ENCODE peak calls at places on chromosomes 2 and 18, in eight cellular contexts. C is activated CD8-positive, alpha-beta T cell treated with anti-CD3 and anti-CD28 coated beads for 36 hours; W is astrocyte of the spinal cord; G is prostate gland; Z is RWPE2; M is AG04449; R is pancreas; P is right lobe of liver. S is an unnamed sample.

GRCh38 chr2:12074126-12074883 is 327.9 kb downstream of the LPIN1 start:
- DNase-seq in C (peak; percentile 9), W (no peak), G (no peak), Z (no peak), M (no peak), R (no peak), P (no peak), S (no peak)

GRCh38 chr2:53018830-53019425 is 748.7 kb upstream of the CHAC2 start:
- DNase-seq in C (no peak), W (peak; percentile 20), G (no peak), Z (no peak), M (no peak), R (no peak), P (no peak), S (no peak)

GRCh38 chr2:231258696-231259095 is 60.3 kb downstream of the ARMC9 start:
- DNase-seq in C (no peak), W (no peak), G (no peak), Z (no peak), M (no peak), R (no peak), P (no peak), S (no peak)

GRCh38 chr2:178827739-178828487 is 20.7 kb upstream of the TTN start:
- DNase-seq in C (no peak), W (peak; percentile 7), G (no peak), Z (no peak), M (no peak), R (no peak), P (no peak), S (no peak)

GRCh38 chr2:12719400-12720104 is 2.8 kb downstream of the TRIB2 start:
- DNase-seq in C (no peak), W (peak; percentile 57), G (no peak), Z (no peak), M (no peak), R (no peak), P (no peak), S (no peak)

GRCh38 chr18:27763936-27764335 is 413.0 kb downstream of the CDH2 start:
- DNase-seq in C (no peak), W (no peak), G (no peak), Z (no peak), M (no peak), R (no peak), P (no peak), S (no peak)

GRCh38 chr2:237184192-237184922 is 98.7 kb downstream of the COPS8 start:
- DNase-seq in C (no peak), W (peak; percentile 71), G (no peak), Z (no peak), M (no peak), R (no peak), P (no peak), S (no peak)

GRCh38 chr2:190656301-190656700 is 7.4 kb downstream of the NAB1 start:
- DNase-seq in C (no peak), W (no peak), G (no peak), Z (no peak), M (no peak), R (no peak), P (no peak), S (no peak)

GRCh38 chr2:201696151-201696659 is 2.2 kb downstream of the MPP4 start:
- DNase-seq in C (no peak), W (peak; percentile 95), G (no peak), Z (no peak), M (peak; percentile 82), R (no peak), P (no peak), S (no peak)

GRCh38 chr2:95760839-95761525 is 169.2 kb downstream of the TRIM43 start:
- DNase-seq in C (no peak), W (peak; percentile 70), G (no peak), Z (no peak), M (peak; percentile 37), R (no peak), P (no peak), S (no peak)

GRCh38 chr2:233823731-233824121 is 30.6 kb downstream of the HJURP start:
- DNase-seq in C (no peak), W (no peak), G (no peak), Z (peak; percentile 29), M (no peak), R (no peak), P (no peak), S (peak; percentile 63)

GRCh38 chr18:60070631-60071030 is 170.8 kb downstream of the PMAIP1 start:
- DNase-seq in C (no peak), W (peak; percentile 71), G (no peak), Z (no peak), M (no peak), R (no peak), P (no peak), S (no peak)

GRCh38 chr2:48754874-48755273 is 650 bp downstream of the LHCGR start:
- DNase-seq in C (no peak), W (no peak), G (no peak), Z (no peak), M (no peak), R (no peak), P (no peak), S (no peak)

GRCh38 chr2:63765117-63765516 is 76.6 kb upstream of the UGP2 start:
- DNase-seq in C (no peak), W (no peak), G (peak; percentile 11), Z (no peak), M (no peak), R (no peak), P (no peak), S (no peak)

GRCh38 chr18:44062345-44062744 is 618.3 kb upstream of the SETBP1 start:
- DNase-seq in C (no peak), W (no peak), G (no peak), Z (no peak), M (no peak), R (no peak), P (no peak), S (no peak)

DNA sequence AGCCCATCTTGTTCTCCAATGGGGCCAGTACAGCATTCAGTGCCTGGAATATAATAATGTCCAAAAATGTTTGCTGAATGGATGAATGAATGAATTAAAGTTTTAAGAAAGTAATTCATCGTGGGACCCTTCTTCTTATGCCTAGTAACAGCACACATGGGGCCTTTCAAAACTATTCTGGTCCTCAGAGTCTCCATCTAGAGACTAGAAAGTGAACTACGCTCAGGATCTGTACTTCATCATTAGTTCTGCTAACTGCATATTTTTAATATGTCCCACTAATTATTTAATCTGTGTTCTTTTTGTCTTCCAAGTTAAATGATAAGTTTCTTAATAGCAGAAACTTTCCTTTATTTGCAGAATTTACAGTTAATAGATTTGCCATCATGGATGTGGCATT is 172.5 kb downstream of the SMAD2 start:
- DNase-seq in C (no peak), W (no peak), G (no peak), Z (no peak), M (no peak), R (no peak), P (no peak), S (no peak)
- TF ChIP-seq CTCF in C (peak; percentile 58), W (peak; percentile 35), G (no peak), Z (peak; percentile 11), M (peak; percentile 3), R (no peak), P (peak; percentile 40), S (peak; percentile 63)

GRCh38 chr2:22942441-22942840 is 442.5 kb upstream of the KLHL29 start:
- DNase-seq in C (no peak), W (no peak), G (no peak), Z (no peak), M (no peak), R (no peak), P (no peak), S (no peak)
- TF ChIP-seq CTCF in C (no peak), W (no peak), G (no peak), Z (no peak), M (no peak), R (no peak), P (no peak), S (no peak)

GRCh38 chr2:27353762-27354596 is 2.6 kb downstream of the GTF3C2 start:
- DNase-seq in C (no peak), W (peak; percentile 11), G (no peak), Z (no peak), M (no peak), R (no peak), P (no peak), S (no peak)

GRCh38 chr2:27356382-27357181 is at the start of gene GTF3C2:
- DNase-seq in C (peak; percentile 98), W (peak; percentile 98), G (peak; percentile 94), Z (peak; percentile 96), M (peak; percentile 82), R (peak; percentile 93), P (peak; percentile 95), S (peak; percentile 98)

GRCh38 chr2:27354597-27354927 is 2.0 kb downstream of the GTF3C2 start:
- DNase-seq in C (no peak), W (no peak), G (no peak), Z (no peak), M (no peak), R (no peak), P (no peak), S (no peak)

GRCh38 chr2:27351802-27352598 is 4.6 kb downstream of the GTF3C2 start:
- DNase-seq in C (peak; percentile 45), W (no peak), G (no peak), Z (no peak), M (no peak), R (no peak), P (no peak), S (no peak)

DNA sequence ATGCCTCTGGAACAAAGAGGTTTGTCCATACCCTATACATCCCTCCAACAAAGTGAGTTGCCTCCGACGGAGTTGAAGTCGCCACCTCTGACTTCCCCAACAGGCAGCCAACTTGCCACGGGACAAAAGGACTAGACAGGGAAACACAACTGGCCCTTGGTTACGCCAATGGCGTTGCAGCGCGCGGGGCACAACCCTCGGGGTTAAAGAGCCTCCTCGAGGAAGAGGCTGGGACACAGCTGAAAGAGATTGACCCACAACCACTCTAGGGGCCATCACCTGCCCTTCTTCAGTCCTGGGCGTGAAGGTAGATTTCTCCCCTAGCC is 545 bp downstream of the GTF3C2 start:
- DNase-seq in C (no peak), W (no peak), G (no peak), Z (no peak), M (no peak), R (peak; percentile 51), P (peak; percentile 75), S (no peak)
- TF ChIP-seq CTCF in C (no peak), W (no peak), G (no peak), Z (no peak), M (no peak), R (no peak), P (no peak), S (no peak)

GRCh38 chr18:33669589-33669988 is 91.6 kb downstream of the ASXL3 start:
- DNase-seq in C (no peak), W (no peak), G (no peak), Z (no peak), M (no peak), R (no peak), P (no peak), S (no peak)

GRCh38 chr18:33665630-33666029 is 87.6 kb downstream of the ASXL3 start:
- DNase-seq in C (no peak), W (no peak), G (no peak), Z (no peak), M (no peak), R (no peak), P (no peak), S (no peak)

GRCh38 chr18:33664528-33664927 is 86.5 kb downstream of the ASXL3 start:
- DNase-seq in C (no peak), W (no peak), G (no peak), Z (no peak), M (no peak), R (no peak), P (no peak), S (no peak)

GRCh38 chr18:33665187-33665586 is 87.2 kb downstream of the ASXL3 start:
- DNase-seq in C (no peak), W (no peak), G (no peak), Z (no peak), M (no peak), R (no peak), P (no peak), S (no peak)

GRCh38 chr18:33666915-33667314 is 88.9 kb downstream of the ASXL3 start:
- DNase-seq in C (no peak), W (no peak), G (no peak), Z (no peak), M (no peak), R (no peak), P (no peak), S (no peak)
- TF ChIP-seq CTCF in C (no peak), W (no peak), G (no peak), Z (no peak), M (no peak), R (no peak), P (no peak), S (no peak)